ENCODE peak calls at places on chromosome 10, in four cellular contexts. Y is H1, Q is tibial nerve, U is sigmoid colon. M is an unnamed sample.

GRCh38 chr10:130715686-130716670 is 579.8 kb downstream of the GLRX3 start:
- DNase-seq in Y (no peak), U (no peak), Q (no peak), M (no peak)

GRCh38 chr10:60479305-60480020 is 89.8 kb upstream of the ANK3 start:
- DNase-seq in Q (no peak), U (no peak), Y (no peak), M (no peak)

GRCh38 chr10:89210794-89211425 is 3.8 kb upstream of the CH25H start:
- DNase-seq in Q (no peak), U (no peak), Y (no peak), M (no peak)

GRCh38 chr10:30581779-30582380 is 47.7 kb downstream of the LYZL2 start:
- DNase-seq in Q (peak), U (no peak), Y (no peak), M (no peak)

GRCh38 chr10:78408671-78409472 is 375.2 kb downstream of the RPS24 start:
- DNase-seq in Y (no peak), U (peak), Q (peak), M (no peak)

GRCh38 chr10:34010891-34011290 is 676.4 kb upstream of the NRP1 start:
- DNase-seq in U (no peak), Y (no peak), Q (no peak), M (no peak)

GRCh38 chr10:83273035-83273434 is 866.3 kb upstream of the GHITM start:
- DNase-seq in Q (no peak), Y (no peak), U (no peak), M (no peak)

GRCh38 chr10:62912086-62912485 is 95.9 kb upstream of the EGR2 start:
- DNase-seq in U (no peak), Y (no peak), Q (no peak), M (no peak)

GRCh38 chr10:6037975-6038624 is 24.1 kb downstream of the IL2RA start:
- DNase-seq in Y (no peak), Q (no peak), U (no peak), M (no peak)

GRCh38 chr10:12835709-12836108 is 165.8 kb downstream of the CCDC3 start:
- DNase-seq in Q (no peak), Y (no peak), U (no peak), M (no peak)

GRCh38 chr10:94065344-94065743 is 71.6 kb downstream of the PLCE1 start:
- DNase-seq in U (no peak), Y (no peak), Q (no peak), M (no peak)

GRCh38 chr10:77613476-77614130 is 24.0 kb downstream of the KCNMA1 start:
- DNase-seq in U (peak), Q (no peak), Y (no peak), M (no peak)

DNA sequence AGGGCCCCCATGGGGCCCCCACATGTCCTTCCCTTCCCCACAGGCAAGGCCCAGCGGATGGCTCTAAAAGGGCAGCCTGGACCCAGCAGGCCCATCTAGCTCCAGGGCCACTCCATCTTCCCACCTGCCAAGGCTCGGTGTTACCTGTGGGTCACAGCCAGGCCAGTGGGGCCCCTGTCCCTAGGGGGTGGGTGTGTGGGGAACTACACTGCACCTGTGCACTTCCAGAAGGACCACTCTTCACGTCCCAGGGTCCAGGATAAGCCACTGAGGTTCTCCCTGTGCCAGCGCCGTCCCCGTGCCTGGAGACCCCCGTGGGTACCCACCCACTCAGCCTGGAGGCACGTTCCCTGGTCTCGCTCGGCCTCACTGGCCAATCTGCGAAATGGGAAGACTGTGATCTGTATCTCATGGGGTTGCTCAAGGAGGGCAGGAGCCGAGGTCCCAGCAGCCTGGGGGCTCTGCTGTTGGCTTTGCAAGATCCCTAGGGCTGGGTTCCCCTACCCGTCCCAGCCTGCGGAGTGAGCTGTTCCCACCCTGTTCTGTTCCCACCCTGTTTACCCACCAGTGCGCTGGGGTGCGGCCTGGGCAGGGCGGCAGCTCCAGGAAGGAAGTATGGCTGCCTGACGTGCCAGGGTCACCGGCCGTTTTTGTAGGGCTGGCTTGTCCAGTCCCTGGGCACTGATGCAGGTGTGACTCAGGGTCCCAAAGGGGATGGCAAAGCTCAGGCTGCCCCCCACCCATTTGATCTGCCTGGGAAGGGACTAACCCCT is 4.6 kb downstream of the PWWP2B start:
- DNase-seq in U (peak), Y (no peak), Q (no peak), M (no peak)
- TF ChIP-seq EP300 in U (no peak), Y (no peak), Q (no peak), M (no peak)

GRCh38 chr10:103193820-103194529 is 903 bp upstream of the NT5C2 start:
- DNase-seq in U (no peak), Y (no peak), Q (no peak), M (peak)
- TF ChIP-seq EP300 in U (no peak), Y (no peak), Q (no peak), M (peak)

GRCh38 chr10:73590881-73591577 is at the start of gene USP54:
- DNase-seq in Q (peak), Y (peak), U (no peak), M (no peak)

GRCh38 chr10:73593110-73593509 is 2.0 kb upstream of the USP54 start:
- DNase-seq in Y (no peak), Q (no peak), U (no peak), M (no peak)

GRCh38 chr10:73591578-73591902 is 398 bp upstream of the USP54 start:
- DNase-seq in Y (peak), Q (no peak), U (no peak), M (no peak)

GRCh38 chr10:73593812-73594211 is 2.7 kb upstream of the USP54 start:
- DNase-seq in Q (no peak), U (no peak), Y (no peak), M (no peak)

DNA sequence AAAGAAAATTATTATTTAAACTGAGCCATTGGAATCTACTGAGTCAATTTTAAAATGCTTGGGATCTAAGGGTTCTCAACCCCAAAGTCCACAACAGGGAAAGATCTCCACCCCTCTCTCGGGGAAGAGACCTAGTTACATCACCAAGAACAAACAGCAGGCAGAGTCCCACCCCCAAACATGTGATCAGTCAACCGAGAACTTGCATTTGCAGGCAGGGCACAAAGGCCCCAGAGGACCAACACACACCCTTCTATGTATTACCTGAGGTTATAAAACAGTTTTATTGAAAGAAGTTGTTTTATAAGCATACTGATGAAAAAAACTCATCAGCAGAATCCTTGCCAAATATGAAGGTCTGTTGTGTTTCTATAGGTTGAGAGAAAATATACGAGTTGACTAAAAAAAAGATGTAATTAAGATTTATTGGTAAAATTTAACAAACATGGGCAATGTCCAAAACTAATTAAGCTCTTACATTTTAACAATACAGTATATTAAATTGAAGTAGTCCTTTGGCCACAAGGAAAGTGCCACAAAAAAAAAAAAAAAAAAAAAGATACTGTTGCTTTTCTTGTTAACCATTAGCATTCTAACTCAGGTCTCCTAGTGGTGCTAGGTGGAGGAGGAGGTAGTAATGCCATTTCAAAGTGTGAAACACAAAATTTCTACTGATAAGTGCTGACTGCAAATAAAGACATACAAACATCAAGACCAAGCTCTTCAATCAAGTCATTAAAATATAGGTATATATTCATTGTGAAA is 975 bp upstream of the USP54 start:
- DNase-seq in U (peak), Q (peak), Y (peak), M (peak)
- TF ChIP-seq EP300 in U (no peak), Q (no peak), Y (no peak), M (no peak)

DNA sequence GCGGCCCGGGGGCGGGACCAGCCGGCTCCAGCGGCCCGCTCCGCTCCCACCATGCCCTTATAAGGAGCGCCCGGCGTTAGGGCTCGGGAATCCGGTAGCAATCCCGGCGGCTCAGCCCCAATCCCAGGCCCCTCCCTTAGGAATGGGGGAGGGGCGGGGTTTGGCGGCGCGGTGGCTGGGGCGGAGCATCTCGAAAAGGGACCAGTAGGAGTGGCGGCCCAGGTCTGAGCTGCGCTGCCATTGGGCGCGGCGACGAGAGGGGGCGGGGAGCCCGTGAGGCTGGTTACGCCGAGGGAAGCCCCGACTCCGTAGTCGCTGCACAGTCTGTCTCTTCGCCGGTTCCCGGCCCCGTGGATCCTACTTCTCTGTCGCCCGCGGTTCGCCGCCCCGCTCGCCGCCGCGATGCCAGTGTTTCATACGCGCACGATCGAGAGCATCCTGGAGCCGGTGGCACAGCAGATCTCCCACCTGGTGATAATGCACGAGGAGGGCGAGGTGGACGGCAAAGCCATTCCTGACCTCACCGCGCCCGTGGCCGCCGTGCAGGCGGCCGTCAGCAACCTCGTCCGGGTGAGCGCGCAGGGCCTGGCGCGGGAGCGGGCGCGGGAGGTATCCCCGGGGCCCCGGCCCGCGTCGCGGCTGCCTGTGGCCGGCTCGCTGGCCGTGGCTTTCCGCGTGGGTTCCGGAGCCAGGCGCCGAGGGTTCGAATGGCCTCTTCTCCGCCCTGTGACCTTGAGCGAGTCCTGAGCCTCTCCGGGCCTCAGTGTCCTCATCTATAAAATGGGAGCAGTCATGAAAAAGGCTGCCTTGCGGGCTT is at the start of gene VCL:
- DNase-seq in Y (peak), U (peak), Q (peak), M (peak)
- TF ChIP-seq EP300 in Y (peak), U (no peak), Q (peak), M (no peak)

GRCh38 chr10:2106641-2107040 is 369.3 kb upstream of the ADARB2 start:
- DNase-seq in Y (no peak), Q (no peak), U (no peak), M (no peak)
- TF ChIP-seq EP300 in Y (no peak), Q (no peak), U (no peak), M (no peak)

M was measured in GM12878.